ENCODE peak calls at places on chromosomes 3 and 15, in ten cellular contexts. N, Y, I, K, U, V, J, S, B and X are unnamed samples.

GRCh38 chr15:23647421-23648375 is at the start of gene MAGEL2:
- DNase-seq in S (no peak), Y (no peak), K (no peak), U (no peak), B (no peak), I (no peak), V (no peak), J (no peak), N (no peak), X (no peak)

GRCh38 chr15:52097176-52097575 is 15.4 kb downstream of the BCL2L10 start:
- DNase-seq in I (no peak), N (no peak), K (no peak), S (no peak), B (no peak), Y (no peak), J (no peak), U (no peak), V (no peak), X (no peak)

GRCh38 chr3:127410137-127410488 is 122.3 kb upstream of the PRR20G start:
- DNase-seq in Y (no peak), K (no peak), S (peak; percentile 11), B (peak; percentile 34), I (no peak), J (no peak), V (no peak), N (no peak), U (no peak), X (no peak)

GRCh38 chr3:72042397-72043211 is 257.7 kb upstream of the PROK2 start:
- DNase-seq in K (no peak), B (no peak), I (no peak), V (no peak), Y (no peak), U (no peak), J (no peak), S (no peak), N (no peak), X (no peak)

GRCh38 chr3:33167716-33168339 is 50.8 kb downstream of the SUSD5 start:
- DNase-seq in J (no peak), V (no peak), I (no peak), N (no peak), Y (no peak), B (no peak), K (no peak), U (no peak), S (no peak), X (no peak)

GRCh38 chr15:89533861-89534544 is 37.6 kb upstream of the RHCG start:
- DNase-seq in I (no peak), K (no peak), V (no peak), J (no peak), S (no peak), U (no peak), B (no peak), Y (no peak), N (no peak), X (no peak)

GRCh38 chr3:104530934-104531333 is 835.8 kb upstream of the ALCAM start:
- DNase-seq in Y (no peak), I (no peak), S (no peak), K (no peak), V (no peak), J (no peak), N (no peak), B (no peak), U (no peak), X (no peak)

GRCh38 chr15:51104512-51104911 is 9.8 kb upstream of the TNFAIP8L3 start:
- DNase-seq in I (no peak), N (no peak), K (no peak), Y (no peak), V (no peak), J (no peak), U (peak; percentile 41), B (no peak), S (peak; percentile 87), X (no peak)

GRCh38 chr3:117873236-117873635 is 1161.4 kb downstream of the IGSF11 start:
- DNase-seq in N (no peak), B (no peak), S (peak; percentile 69), J (peak; percentile 5), I (no peak), K (no peak), U (peak; percentile 10), V (no peak), Y (no peak), X (no peak)

GRCh38 chr3:78804251-78805037 is 963.4 kb downstream of the ROBO1 start:
- DNase-seq in I (no peak), J (peak; percentile 13), V (no peak), B (no peak), K (no peak), Y (no peak), N (no peak), S (no peak), U (no peak), X (no peak)

GRCh38 chr15:93070901-93071300 is 18.1 kb downstream of the RGMA start:
- DNase-seq in I (no peak), K (no peak), J (no peak), S (no peak), U (no peak), B (no peak), Y (no peak), V (no peak), N (no peak), X (no peak)

GRCh38 chr15:25805006-25805405 is 58.1 kb downstream of the ATP10A start:
- DNase-seq in S (no peak), J (no peak), N (no peak), Y (no peak), B (no peak), I (no peak), V (peak; percentile 62), U (no peak), K (no peak), X (no peak)

GRCh38 chr3:71987828-71988227 is 202.9 kb upstream of the PROK2 start:
- DNase-seq in N (no peak), Y (no peak), B (no peak), I (no peak), U (no peak), S (no peak), V (peak; percentile 25), J (no peak), K (no peak), X (no peak)

GRCh38 chr15:77416954-77417353 is 3.0 kb downstream of the PEAK1 start:
- DNase-seq in S (no peak), I (no peak), K (no peak), V (no peak), J (no peak), N (no peak), Y (no peak), U (no peak), B (no peak), X (no peak)

GRCh38 chr3:34292605-34293300 is 494.3 kb downstream of the PDCD6IP start:
- DNase-seq in S (no peak), Y (no peak), I (no peak), N (no peak), V (no peak), K (no peak), J (no peak), U (no peak), B (no peak), X (no peak)
- H3K4me1 ChIP-seq in S (no peaks in the 10 kb centered on the region), Y (no peaks in the 10 kb centered on the region), I (no peaks in the 10 kb centered on the region), N (no peaks in the 10 kb centered on the region), V (no peaks in the 10 kb centered on the region), K (no peaks in the 10 kb centered on the region), J (no peaks in the 10 kb centered on the region), U (no peaks in the 10 kb centered on the region), B (no peaks in the 10 kb centered on the region), X (no peaks in the 10 kb centered on the region)

DNA sequence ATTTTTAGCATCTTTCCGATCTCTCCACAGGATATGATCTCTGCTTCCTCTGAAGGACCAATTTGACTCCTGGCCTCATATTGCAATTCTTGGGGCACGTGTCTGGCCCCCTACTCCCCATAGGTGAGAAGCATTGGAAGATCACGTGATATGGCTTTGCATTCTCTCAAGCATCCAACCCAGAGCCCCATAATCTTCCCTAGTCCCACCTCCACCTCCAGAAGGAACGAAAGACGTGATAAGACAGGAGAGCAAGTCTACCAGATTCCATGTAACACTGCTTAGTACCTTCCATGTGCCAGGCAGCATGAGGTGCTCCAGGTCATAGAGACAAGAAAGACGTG is 176.3 kb downstream of the MEGF11 start:
- DNase-seq in Y (no peak), K (no peak), S (no peak), I (no peak), J (no peak), B (no peak), N (no peak), U (no peak), V (no peak), X (no peak)
- TF ChIP-seq POLR2AphosphoS5 in Y (no peak), K (no peak), S (no peak), I (no peak), J (no peak), B (no peak), N (no peak), U (no peak), V (no peak), X (no peak)

DNA sequence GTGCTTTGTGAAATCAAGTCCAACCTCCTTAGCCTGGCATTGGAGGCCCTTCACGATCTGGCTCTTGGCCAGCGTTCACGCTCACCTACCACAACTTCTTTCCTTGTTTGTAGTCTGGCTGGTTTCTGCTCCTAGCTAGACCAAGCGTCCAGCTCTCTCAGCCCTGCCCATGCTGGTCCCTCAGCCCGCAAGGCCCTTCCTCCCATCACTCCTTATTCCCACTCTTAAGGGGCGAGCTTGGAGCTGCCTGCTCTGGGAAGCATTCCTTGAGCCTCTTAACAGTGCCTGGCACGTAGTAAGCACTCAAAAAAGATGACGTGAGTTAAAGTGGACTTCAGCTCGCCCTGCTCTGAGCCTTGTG is 8.7 kb downstream of the SLC6A6 start:
- DNase-seq in B (no peak), Y (no peak), U (no peak), S (no peak), I (no peak), K (no peak), J (no peak), N (no peak), V (no peak), X (no peak)
- H3K4me1 ChIP-seq in B (peaks cover 61% of the 10 kb centered on the region), Y (peaks cover 6% of the 10 kb centered on the region), U (peaks cover 15% of the 10 kb centered on the region), S (peaks cover 5% of the 10 kb centered on the region), I (peaks cover 29% of the 10 kb centered on the region), K (peaks cover 14% of the 10 kb centered on the region), J (peaks cover 5% of the 10 kb centered on the region), N (peaks cover 59% of the 10 kb centered on the region), V (no peaks in the 10 kb centered on the region), X (peaks cover 61% of the 10 kb centered on the region)

GRCh38 chr3:54632281-54632665 is 295.6 kb downstream of the LRTM1 start:
- DNase-seq in J (no peak), B (no peak), K (no peak), S (no peak), N (no peak), Y (no peak), I (no peak), U (no peak), V (no peak), X (no peak)
- TF ChIP-seq POLR2AphosphoS5 in J (no peak), B (no peak), K (no peak), S (no peak), N (no peak), Y (no peak), I (no peak), U (no peak), V (no peak), X (no peak)

DNA sequence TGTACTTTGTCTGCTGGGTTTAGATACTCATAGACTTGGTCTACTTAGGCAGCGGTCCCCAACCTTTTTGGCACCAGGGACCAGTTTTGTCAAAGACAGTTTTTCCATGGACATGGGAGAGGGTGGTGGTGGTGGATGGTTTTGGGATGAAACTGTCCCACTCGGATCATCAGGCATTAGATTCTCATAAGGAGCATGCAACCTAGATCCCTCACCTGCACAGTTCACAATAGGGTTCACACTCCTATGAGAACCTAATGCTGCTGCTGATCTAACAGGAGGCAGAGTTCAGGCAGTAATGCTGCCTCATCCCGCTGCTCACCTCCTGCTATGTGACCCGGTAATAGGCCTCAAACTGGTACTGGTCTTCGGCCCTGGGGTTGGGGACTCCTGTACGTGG is 45.3 kb downstream of the CMSS1 start:
- DNase-seq in V (no peak), S (no peak), U (no peak), Y (no peak), K (no peak), J (no peak), N (no peak), B (no peak), I (no peak), X (no peak)
- H3K4me1 ChIP-seq in V (peaks cover 3% of the 10 kb centered on the region), S (peaks cover 96% of the 10 kb centered on the region), U (peaks cover 53% of the 10 kb centered on the region), Y (no peaks in the 10 kb centered on the region), K (peaks cover 94% of the 10 kb centered on the region), J (no peaks in the 10 kb centered on the region), N (no peaks in the 10 kb centered on the region), B (peaks cover 5% of the 10 kb centered on the region), I (peaks cover 31% of the 10 kb centered on the region), X (no peaks in the 10 kb centered on the region)